ENCODE peak calls at places on chromosome 21, in ten cellular contexts. Y, V, D, C, E, H, F, W, I and Z are unnamed samples.

GRCh38 chr21:38843806-38844479 is 38.2 kb downstream of the ETS2 start:
- DNase-seq in C (no peak), E (no peak), H (peak; percentile 83), W (peak; percentile 46), Y (no peak), F (peak; percentile 89), I (peak; percentile 76), V (peak; percentile 86), D (no peak), Z (no peak)

GRCh38 chr21:42534361-42534900 is 20.8 kb downstream of the SLC37A1 start:
- DNase-seq in E (peak; percentile 17), V (no peak), F (no peak), Y (peak; percentile 65), D (no peak), H (no peak), C (peak; percentile 26), I (no peak), W (no peak), Z (no peak)

GRCh38 chr21:32812035-32812434 is 40.5 kb upstream of the PAXBP1 start:
- DNase-seq in Y (no peak), E (no peak), C (no peak), H (peak; percentile 12), V (peak; percentile 10), F (no peak), I (no peak), D (no peak), W (no peak), Z (no peak)

GRCh38 chr21:29030909-29031308 is 6.4 kb downstream of the USP16 start:
- DNase-seq in W (no peak), V (no peak), E (no peak), H (no peak), F (no peak), Y (no peak), D (no peak), C (no peak), I (no peak), Z (no peak)

GRCh38 chr21:36029309-36029708 is 31.0 kb downstream of the SETD4 start:
- DNase-seq in F (no peak), H (no peak), D (no peak), V (no peak), Y (no peak), I (no peak), E (no peak), C (no peak), W (no peak), Z (no peak)

GRCh38 chr21:42379425-42380215 is 13.3 kb upstream of the TFF1 start:
- DNase-seq in V (no peak), Y (no peak), W (no peak), E (no peak), H (no peak), C (no peak), D (no peak), F (no peak), I (no peak), Z (no peak)

GRCh38 chr21:42586406-42586805 is 67.0 kb upstream of the PDE9A start:
- DNase-seq in I (no peak), C (no peak), E (no peak), V (no peak), Y (no peak), F (no peak), H (no peak), D (no peak), W (no peak), Z (no peak)

GRCh38 chr21:35095859-35096291 is 46.8 kb upstream of the RUNX1 start:
- DNase-seq in D (no peak), Y (no peak), V (peak; percentile 47), H (peak; percentile 97), I (peak; percentile 78), E (no peak), W (no peak), F (no peak), C (no peak), Z (no peak)

GRCh38 chr21:21163904-21164303 is 165.7 kb downstream of the NCAM2 start:
- DNase-seq in V (peak; percentile 82), E (peak; percentile 51), C (peak; percentile 26), D (peak; percentile 27), W (peak; percentile 52), H (peak; percentile 87), Y (no peak), I (peak; percentile 85), F (peak; percentile 52), Z (peak; percentile 10)

GRCh38 chr21:38839370-38839681 is 33.6 kb downstream of the ETS2 start:
- DNase-seq in C (no peak), E (no peak), F (peak; percentile 58), W (no peak), D (no peak), I (no peak), V (no peak), Y (no peak), H (no peak), Z (no peak)

DNA sequence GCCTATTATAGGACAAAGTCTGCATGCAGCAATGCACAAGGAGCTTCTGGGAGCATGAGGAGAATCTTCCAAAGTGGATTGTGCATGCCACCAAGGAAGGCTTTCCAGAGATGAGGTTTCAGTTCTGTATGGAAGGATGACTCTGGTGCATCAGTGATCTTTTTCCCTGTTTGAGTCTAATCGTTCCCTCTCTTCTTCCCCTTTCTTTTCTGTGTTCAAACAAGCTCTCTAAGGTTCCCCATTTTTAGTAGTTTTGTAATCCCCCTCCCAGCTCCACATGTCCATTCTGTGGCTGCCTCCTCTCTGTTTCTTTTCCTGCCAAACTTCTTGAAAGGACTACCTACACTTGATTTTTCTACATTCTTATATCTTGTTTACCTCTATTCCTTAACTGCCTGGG is 43.3 kb upstream of the USP25 start:
- DNase-seq in Y (no peak), V (no peak), F (no peak), I (no peak), C (no peak), E (no peak), H (no peak), W (no peak), D (no peak), Z (no peak)
- H3K4me3 ChIP-seq in Y (no peak overlapping the region), V (no peak overlapping the region), F (no peak overlapping the region), I (no peak overlapping the region), C (no peak overlapping the region), E (no peak overlapping the region), H (no peak overlapping the region), W (no peak overlapping the region), D (no peak overlapping the region), Z (no peak overlapping the region)

GRCh38 chr21:45228171-45228641 is 59.5 kb downstream of the POFUT2 start:
- DNase-seq in V (peak; percentile 99), D (peak; percentile 49), H (peak; percentile 99), C (no peak), F (peak; percentile 98), Y (no peak), W (peak; percentile 90), I (peak; percentile 94), E (no peak), Z (peak; percentile 10)
- H3K4me3 ChIP-seq in V (no peak overlapping the region), D (no peak overlapping the region), H (no peak overlapping the region), C (no peak overlapping the region), F (no peak overlapping the region), Y (no peak overlapping the region), W (no peak overlapping the region), I (no peak overlapping the region), E (no peak overlapping the region), Z (no peak overlapping the region)

GRCh38 chr21:45613881-45614280 is 29.6 kb upstream of the PCBP3 start:
- DNase-seq in I (peak; percentile 33), V (no peak), F (no peak), E (no peak), H (no peak), W (no peak), Y (no peak), C (no peak), D (no peak), Z (no peak)

GRCh38 chr21:45615145-45615711 is 28.3 kb upstream of the PCBP3 start:
- DNase-seq in V (peak; percentile 31), I (no peak), D (no peak), H (peak; percentile 33), E (peak; percentile 84), Y (no peak), W (no peak), F (peak; percentile 63), C (peak; percentile 55), Z (peak; percentile 48)

GRCh38 chr21:45611296-45611695 is 32.2 kb upstream of the PCBP3 start:
- DNase-seq in I (no peak), H (no peak), F (no peak), D (no peak), Y (no peak), E (no peak), W (no peak), C (no peak), V (no peak), Z (no peak)

GRCh38 chr21:45613396-45613795 is 30.1 kb upstream of the PCBP3 start:
- DNase-seq in Y (no peak), E (no peak), D (no peak), W (no peak), C (no peak), V (no peak), I (no peak), H (no peak), F (no peak), Z (no peak)

DNA sequence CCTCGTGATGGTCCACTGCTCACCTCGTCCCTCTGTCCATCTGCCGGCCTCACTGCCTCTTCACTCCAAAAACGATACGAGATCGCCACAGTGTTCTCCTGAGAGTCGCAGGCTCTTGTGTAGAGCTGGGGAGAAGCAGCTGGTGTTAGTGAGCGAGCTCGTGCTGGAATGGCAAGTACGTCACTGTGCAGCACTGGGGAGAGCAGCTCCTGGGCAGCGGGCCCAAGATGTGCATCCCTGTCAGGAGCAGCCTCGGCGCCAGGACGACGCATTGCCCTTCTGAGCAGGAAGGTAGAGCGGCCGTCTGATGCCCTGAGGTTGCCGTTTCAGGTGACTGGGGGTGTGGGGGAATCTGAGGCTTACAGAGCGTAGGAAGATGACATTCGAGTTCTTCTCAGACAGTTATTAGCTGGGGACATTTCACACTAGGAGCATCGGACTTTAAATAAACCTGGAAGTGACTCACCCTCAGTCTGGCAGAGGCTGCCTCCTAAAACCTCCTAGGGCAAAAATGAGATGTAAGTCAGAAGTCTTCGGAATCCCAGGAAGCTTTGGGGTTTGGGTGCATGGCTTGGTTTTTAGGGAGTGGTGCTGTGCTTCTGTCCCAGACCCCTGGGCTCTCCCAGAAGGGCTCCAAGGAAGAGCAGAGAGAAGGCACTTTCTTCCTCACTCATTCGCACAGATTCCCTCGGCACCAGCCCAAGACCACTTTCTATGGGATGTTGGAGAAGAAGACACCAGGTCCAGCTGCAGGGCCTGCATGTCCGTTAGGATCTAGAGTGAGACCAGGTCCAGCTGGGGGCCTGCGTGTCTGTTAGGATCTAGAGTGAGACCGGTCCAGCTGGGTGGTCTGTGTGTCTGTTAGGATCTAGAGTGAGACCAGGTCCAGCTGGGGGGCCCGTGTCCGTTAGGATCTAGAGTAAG is 31.2 kb upstream of the PCBP3 start:
- DNase-seq in F (peak; percentile 84), D (no peak), E (no peak), H (peak; percentile 50), I (peak; percentile 87), W (peak; percentile 67), C (no peak), V (peak; percentile 90), Y (no peak), Z (no peak)
- H3K4me3 ChIP-seq in F (no peak overlapping the region), D (no peak overlapping the region), E (no peak overlapping the region), H (no peak overlapping the region), I (no peak overlapping the region), W (peak overlapping the region; percentile 7), C (no peak overlapping the region), V (no peak overlapping the region), Y (no peak overlapping the region), Z (no peak overlapping the region)

DNA sequence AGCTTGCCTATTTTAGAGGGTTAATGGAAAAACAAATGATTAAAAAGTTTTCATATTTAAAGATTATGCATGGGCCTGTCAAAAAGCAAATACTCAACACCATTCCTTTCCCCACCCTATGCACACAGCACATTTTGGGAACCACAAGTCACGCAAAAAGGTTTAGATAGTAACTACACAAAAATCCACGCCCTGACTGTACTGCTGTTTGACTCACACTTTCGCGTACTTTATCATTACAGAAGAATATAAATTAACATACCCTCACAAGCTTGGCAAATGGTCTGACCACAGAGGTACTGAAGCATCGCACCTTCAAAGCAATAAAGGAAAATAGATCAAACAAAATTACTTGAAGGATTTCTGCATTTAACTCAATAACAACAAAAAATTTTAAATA is 1.4 kb downstream of the ATP5PO start:
- DNase-seq in C (no peak), I (no peak), D (no peak), E (no peak), F (no peak), V (no peak), W (no peak), H (no peak), Y (no peak), Z (no peak)
- H3K4me3 ChIP-seq in C (no peak overlapping the region), I (peak overlapping the region; percentile 81), D (no peak overlapping the region), E (peak overlapping the region; percentile 75), F (no peak overlapping the region), V (no peak overlapping the region), W (no peak overlapping the region), H (no peak overlapping the region), Y (peak overlapping the region; percentile 98), Z (no peak overlapping the region)